ENCODE peak calls at places on chromosome 14, in four cellular contexts. X is Panc1, W is upper lobe of left lung, Q is pancreas. G is an unnamed sample.
A peak's percentile ranks its signal among the peaks of the same experiment; 100 is the strongest.

GRCh38 chr14:96081224-96081623 is 42.1 kb downstream of the C14orf132 start:
- ATAC-seq in Q (no peak), W (no peak), X (no peak), G (no peak)

GRCh38 chr14:89519000-89519399 is 102.0 kb upstream of the FOXN3 start:
- ATAC-seq in Q (no peak), W (no peak), X (no peak), G (no peak)

GRCh38 chr14:89351364-89351957 is 65.6 kb downstream of the FOXN3 start:
- ATAC-seq in W (peak; percentile 44), X (no peak), Q (peak; percentile 84), G (no peak)

GRCh38 chr14:65599375-65599774 is 186.8 kb downstream of the FUT8 start:
- ATAC-seq in Q (no peak), X (no peak), W (no peak), G (no peak)

GRCh38 chr14:67734675-67735074 is 33.0 kb downstream of the RDH12 start:
- ATAC-seq in Q (no peak), W (no peak), X (no peak), G (no peak)

GRCh38 chr14:90660865-90661570 is 155.2 kb downstream of the TTC7B start:
- ATAC-seq in X (no peak), W (peak; percentile 75), Q (no peak), G (no peak)

GRCh38 chr14:68380304-68380840 is 412.5 kb downstream of the ZFP36L1 start:
- ATAC-seq in X (no peak), Q (no peak), W (no peak), G (no peak)

GRCh38 chr14:37584211-37585100 is 10.6 kb downstream of the FOXA1 start:
- ATAC-seq in W (peak; percentile 31), X (no peak), Q (peak; percentile 56), G (no peak)

GRCh38 chr14:64628940-64629403 is 75.3 kb upstream of the PLEKHG3 start:
- ATAC-seq in W (no peak), Q (no peak), X (peak; percentile 73), G (peak; percentile 41)

GRCh38 chr14:95741051-95741490 is 27.1 kb upstream of the TCL1A start:
- ATAC-seq in Q (no peak), X (no peak), W (no peak), G (no peak)

GRCh38 chr14:23028800-23029199 is 5.9 kb downstream of the PSMB5 start:
- ATAC-seq in X (no peak), W (no peak), Q (no peak), G (no peak)

GRCh38 chr14:91893659-91894058 is 26.3 kb upstream of the TC2N start:
- ATAC-seq in W (no peak), X (no peak), Q (no peak), G (no peak)

GRCh38 chr14:61616524-61617185 is 78.7 kb upstream of the HIF1A start:
- ATAC-seq in W (no peak), X (no peak), Q (no peak), G (peak; percentile 22)

GRCh38 chr14:73789996-73790581 is 61.5 kb upstream of the PTGR2 start:
- ATAC-seq in Q (no peak), W (peak; percentile 48), X (no peak), G (peak; percentile 60)

GRCh38 chr14:91843437-91843836 is 23.9 kb downstream of the TC2N start:
- ATAC-seq in X (no peak), Q (no peak), W (peak; percentile 14), G (no peak)

GRCh38 chr14:69334576-69334975 is 63.5 kb downstream of the ERH start:
- ATAC-seq in Q (no peak), W (no peak), X (no peak), G (no peak)

GRCh38 chr14:53043107-53043704 is 92.4 kb upstream of the FERMT2 start:
- ATAC-seq in Q (no peak), X (no peak), W (peak; percentile 31), G (peak; percentile 63)

GRCh38 chr14:90534091-90534837 is 137.4 kb downstream of the CALM1 start:
- ATAC-seq in Q (no peak), X (peak; percentile 39), W (peak; percentile 38), G (no peak)

GRCh38 chr14:68874746-68875155 is 81.9 kb upstream of the ZFP36L1 start:
- ATAC-seq in W (no peak), X (no peak), Q (peak; percentile 39), G (no peak)

GRCh38 chr14:104228221-104228620 is 89.8 kb downstream of the KIF26A start:
- ATAC-seq in X (no peak), Q (no peak), W (no peak), G (no peak)

GRCh38 chr14:67170706-67171105 is 18.5 kb upstream of the GARIN2 start:
- ATAC-seq in X (peak; percentile 24), Q (no peak), W (no peak), G (no peak)

GRCh38 chr14:68665792-68666195 is 127.1 kb downstream of the ZFP36L1 start:
- ATAC-seq in Q (no peak), W (no peak), X (no peak), G (no peak)

GRCh38 chr14:50943261-50943942 is 881 bp downstream of the PYGL start:
- ATAC-seq in W (peak; percentile 81), Q (peak; percentile 45), X (peak; percentile 71), G (peak; percentile 78)

GRCh38 chr14:80310950-80311349 is 99.6 kb upstream of the DIO2 start:
- ATAC-seq in X (no peak), Q (no peak), W (no peak), G (no peak)

GRCh38 chr14:85187521-85187920 is 342.4 kb upstream of the FLRT2 start:
- ATAC-seq in Q (no peak), X (no peak), W (no peak), G (no peak)

GRCh38 chr14:89660183-89660582 is 243.2 kb upstream of the FOXN3 start:
- ATAC-seq in Q (peak; percentile 57), X (no peak), W (peak; percentile 88), G (peak; percentile 79)

GRCh38 chr14:103607822-103608221 is 21.2 kb upstream of the KLC1 start:
- ATAC-seq in X (no peak), W (no peak), Q (no peak), G (no peak)

GRCh38 chr14:75247286-75247922 is 31.2 kb upstream of the FOS start:
- ATAC-seq in W (no peak), X (no peak), Q (no peak), G (no peak)

GRCh38 chr14:68976160-68977067 is 2.7 kb downstream of the ACTN1 start:
- ATAC-seq in X (no peak), Q (no peak), W (no peak), G (no peak)

GRCh38 chr14:61695695-61696527 is 598 bp downstream of the HIF1A start:
- ATAC-seq in X (peak; percentile 60), W (peak; percentile 70), Q (peak; percentile 51), G (peak; percentile 31)

GRCh38 chr14:103259801-103260628 is 74.0 kb upstream of the EIF5 start:
- ATAC-seq in Q (peak; percentile 64), X (peak; percentile 81), W (peak; percentile 71), G (peak; percentile 31)

DNA sequence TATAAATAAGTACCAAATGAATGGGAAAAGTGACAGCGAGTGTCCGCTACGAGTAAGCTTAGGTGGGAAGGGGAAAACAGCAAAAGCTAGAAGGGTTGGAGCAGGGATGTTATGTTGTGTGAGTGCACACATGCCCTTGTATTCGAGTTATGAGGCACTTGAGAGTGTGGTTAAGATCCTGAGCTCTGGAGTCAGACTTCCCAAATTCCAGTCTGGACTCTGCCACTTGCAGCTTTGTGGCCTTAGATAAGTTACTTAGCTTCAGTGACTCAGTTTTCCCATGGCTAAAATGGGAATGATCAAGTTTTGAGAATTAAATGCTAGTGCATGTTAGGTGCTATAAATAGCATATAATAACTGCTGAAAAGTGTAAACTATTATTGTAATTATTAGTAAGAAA is 44.9 kb downstream of the KTN1 start:
- ATAC-seq in Q (no peak), X (no peak), W (no peak), G (no peak)
- H3K27me3 ChIP-seq in Q (no peaks in the 10 kb centered on the region), X (no peaks in the 10 kb centered on the region), W (no peaks in the 10 kb centered on the region), G (no peaks in the 10 kb centered on the region)

GRCh38 chr14:93430889-93431670 is at the start of gene UNC79:
- ATAC-seq in W (no peak), Q (peak; percentile 91), X (no peak), G (no peak)
- H3K27me3 ChIP-seq in W (no peaks in the 10 kb centered on the region), Q (no peaks in the 10 kb centered on the region), X (peaks cover 8% of the 10 kb centered on the region), G (peaks cover 56% of the 10 kb centered on the region)

DNA sequence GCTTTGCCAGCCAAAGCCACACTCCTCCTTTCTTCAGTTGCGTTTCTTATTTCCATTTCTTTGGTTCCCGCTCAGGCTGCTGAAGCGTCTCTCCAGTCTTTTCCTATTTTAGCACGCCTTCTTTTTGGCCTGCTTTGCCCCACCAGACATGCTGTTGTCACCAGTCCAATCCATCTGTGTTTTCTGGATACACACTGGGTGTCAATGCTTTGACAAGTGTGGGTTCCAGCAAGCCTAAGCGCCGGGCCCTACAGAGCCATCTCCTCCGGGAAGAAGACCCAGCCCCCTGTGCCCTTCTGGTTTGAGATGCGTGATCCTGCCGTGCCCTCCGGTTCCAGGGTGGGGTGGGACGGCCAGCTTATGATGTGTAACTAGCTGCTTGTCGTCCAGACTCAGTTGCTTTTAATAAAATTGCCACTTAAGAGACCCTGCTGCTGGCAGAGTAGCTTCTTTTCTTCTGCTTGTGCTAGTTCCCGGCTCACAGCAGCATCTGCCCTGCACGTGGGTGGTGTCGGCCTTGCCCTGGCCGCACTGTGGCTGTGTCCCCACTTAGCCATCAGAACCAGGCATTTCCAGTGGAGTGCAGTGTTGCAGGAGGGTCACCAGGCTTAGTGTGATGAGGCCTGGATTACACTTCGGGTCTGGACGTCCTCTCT is 29.7 kb downstream of the EML1 start:
- ATAC-seq in Q (no peak), X (no peak), W (no peak), G (no peak)
- H3K27me3 ChIP-seq in Q (no peaks in the 10 kb centered on the region), X (no peaks in the 10 kb centered on the region), W (no peaks in the 10 kb centered on the region), G (no peaks in the 10 kb centered on the region)

GRCh38 chr14:32932302-32932920 is 6.3 kb upstream of the NPAS3 start:
- ATAC-seq in Q (no peak), W (no peak), X (no peak), G (no peak)
- H3K27me3 ChIP-seq in Q (no peaks in the 10 kb centered on the region), W (no peaks in the 10 kb centered on the region), X (peaks cover 16% of the 10 kb centered on the region), G (peaks cover 32% of the 10 kb centered on the region)

GRCh38 chr14:101233861-101234587 is 327.3 kb upstream of the DIO3 start:
- ATAC-seq in Q (no peak), W (no peak), X (no peak), G (no peak)
- H3K27me3 ChIP-seq in Q (no peaks in the 10 kb centered on the region), W (no peaks in the 10 kb centered on the region), X (no peaks in the 10 kb centered on the region), G (peaks cover 15% of the 10 kb centered on the region)

DNA sequence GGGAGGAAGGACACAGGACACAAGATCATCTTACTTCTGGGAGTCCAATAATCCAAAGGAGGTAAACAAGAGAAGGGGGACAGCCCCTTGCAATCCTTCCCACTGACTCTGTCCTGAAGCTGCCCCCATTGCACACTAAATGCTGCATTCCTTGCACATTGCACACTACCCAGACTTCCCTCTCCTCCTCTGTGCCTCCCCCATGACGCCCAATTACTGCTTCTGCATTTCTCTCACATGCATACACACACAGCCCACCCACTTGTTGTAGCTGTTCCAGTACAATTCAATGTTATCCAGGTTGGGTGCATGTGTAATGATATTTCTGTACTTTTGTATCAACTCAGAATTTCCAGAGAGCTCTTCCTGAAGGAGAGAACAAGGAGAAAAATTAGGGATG is 5.5 kb downstream of the NDRG2 start:
- ATAC-seq in X (no peak), Q (no peak), W (no peak), G (no peak)
- H3K27me3 ChIP-seq in X (peaks cover 2% of the 10 kb centered on the region), Q (no peaks in the 10 kb centered on the region), W (no peaks in the 10 kb centered on the region), G (no peaks in the 10 kb centered on the region)

GRCh38 chr14:36510078-36510799 is 9.8 kb downstream of the NKX2-1 start:
- ATAC-seq in W (no peak), X (no peak), Q (no peak), G (no peak)
- H3K27me3 ChIP-seq in W (no peaks in the 10 kb centered on the region), X (peaks cover 7% of the 10 kb centered on the region), Q (peaks cover 6% of the 10 kb centered on the region), G (peaks cover 99% of the 10 kb centered on the region)

GRCh38 chr14:106062502-106063272 is 536.3 kb downstream of the TMEM121 start:
- ATAC-seq in W (no peak), X (no peak), Q (no peak), G (no peak)
- H3K27me3 ChIP-seq in W (no peaks in the 10 kb centered on the region), X (peaks cover 2% of the 10 kb centered on the region), Q (no peaks in the 10 kb centered on the region), G (peaks cover 59% of the 10 kb centered on the region)